ENCODE peak calls at places on chromosomes 6 and 20, in ten cellular contexts. One of them, this sample, is unnamed.

GRCh38 chr6:37059344-37060194 is 54.1 kb downstream of the FGD2 start:
- DNase-seq in prostate gland: peak
- DNase-seq in nephron progenitor cell: peak
- DNase-seq in ovary: peak
- DNase-seq in fibroblast of lung: peak
- DNase-seq in heart left ventricle: peak
- DNase-seq in Caco-2: peak
- DNase-seq in omental fat pad: no peak
- DNase-seq in AG09319: peak
- DNase-seq in neural crest cell: peak
- DNase-seq in this sample: peak

GRCh38 chr20:18715564-18715963 is 98.0 kb upstream of the SCP2D1 start:
- DNase-seq in neural crest cell: no peak
- DNase-seq in heart left ventricle: no peak
- DNase-seq in ovary: no peak
- DNase-seq in omental fat pad: no peak
- DNase-seq in Caco-2: no peak
- DNase-seq in AG09319: no peak
- DNase-seq in fibroblast of lung: no peak
- DNase-seq in nephron progenitor cell: no peak
- DNase-seq in prostate gland: no peak
- DNase-seq in this sample: no peak

GRCh38 chr6:97292671-97293070 is 9.7 kb upstream of the MMS22L start:
- DNase-seq in prostate gland: no peak
- DNase-seq in ovary: no peak
- DNase-seq in AG09319: no peak
- DNase-seq in omental fat pad: no peak
- DNase-seq in heart left ventricle: no peak
- DNase-seq in nephron progenitor cell: no peak
- DNase-seq in fibroblast of lung: peak
- DNase-seq in Caco-2: no peak
- DNase-seq in neural crest cell: no peak
- DNase-seq in this sample: no peak

GRCh38 chr20:6711950-6712634 is 55.4 kb upstream of the BMP2 start:
- DNase-seq in omental fat pad: no peak
- DNase-seq in Caco-2: no peak
- DNase-seq in AG09319: no peak
- DNase-seq in ovary: no peak
- DNase-seq in nephron progenitor cell: no peak
- DNase-seq in neural crest cell: no peak
- DNase-seq in prostate gland: no peak
- DNase-seq in fibroblast of lung: no peak
- DNase-seq in heart left ventricle: no peak
- DNase-seq in this sample: no peak

GRCh38 chr6:6686748-6687601 is 98.5 kb downstream of the LY86 start:
- DNase-seq in neural crest cell: peak
- DNase-seq in Caco-2: peak
- DNase-seq in nephron progenitor cell: peak
- DNase-seq in heart left ventricle: peak
- DNase-seq in ovary: peak
- DNase-seq in prostate gland: peak
- DNase-seq in omental fat pad: peak
- DNase-seq in fibroblast of lung: peak
- DNase-seq in AG09319: no peak
- DNase-seq in this sample: peak

GRCh38 chr6:163667372-163668060 is 253.0 kb downstream of the QKI start:
- DNase-seq in ovary: no peak
- DNase-seq in nephron progenitor cell: no peak
- DNase-seq in fibroblast of lung: peak
- DNase-seq in omental fat pad: no peak
- DNase-seq in prostate gland: no peak
- DNase-seq in Caco-2: no peak
- DNase-seq in neural crest cell: no peak
- DNase-seq in heart left ventricle: peak
- DNase-seq in AG09319: no peak
- DNase-seq in this sample: no peak

GRCh38 chr6:11491998-11492397 is 45.6 kb upstream of the TMEM170B start:
- DNase-seq in omental fat pad: no peak
- DNase-seq in neural crest cell: no peak
- DNase-seq in prostate gland: no peak
- DNase-seq in heart left ventricle: no peak
- DNase-seq in fibroblast of lung: no peak
- DNase-seq in nephron progenitor cell: no peak
- DNase-seq in Caco-2: no peak
- DNase-seq in AG09319: no peak
- DNase-seq in ovary: no peak
- DNase-seq in this sample: no peak

GRCh38 chr6:1610497-1611321 is 994 bp downstream of the FOXC1 start:
- DNase-seq in ovary: peak
- DNase-seq in omental fat pad: no peak
- DNase-seq in fibroblast of lung: peak
- DNase-seq in nephron progenitor cell: peak
- DNase-seq in AG09319: no peak
- DNase-seq in prostate gland: no peak
- DNase-seq in Caco-2: no peak
- DNase-seq in heart left ventricle: no peak
- DNase-seq in neural crest cell: no peak
- DNase-seq in this sample: no peak

GRCh38 chr20:36548006-36548315 is 6.6 kb downstream of the MYL9 start:
- DNase-seq in ovary: peak
- DNase-seq in Caco-2: no peak
- DNase-seq in prostate gland: no peak
- DNase-seq in fibroblast of lung: no peak
- DNase-seq in nephron progenitor cell: peak
- DNase-seq in omental fat pad: no peak
- DNase-seq in heart left ventricle: no peak
- DNase-seq in neural crest cell: peak
- DNase-seq in AG09319: no peak
- DNase-seq in this sample: no peak

GRCh38 chr20:36549942-36550796 is 8.8 kb downstream of the MYL9 start:
- DNase-seq in fibroblast of lung: no peak
- DNase-seq in omental fat pad: no peak
- DNase-seq in neural crest cell: no peak
- DNase-seq in heart left ventricle: peak
- DNase-seq in Caco-2: no peak
- DNase-seq in AG09319: no peak
- DNase-seq in nephron progenitor cell: no peak
- DNase-seq in ovary: peak
- DNase-seq in prostate gland: no peak
- DNase-seq in this sample: peak

GRCh38 chr20:36548704-36549627 is 7.6 kb downstream of the MYL9 start:
- DNase-seq in ovary: peak
- DNase-seq in AG09319: no peak
- DNase-seq in prostate gland: no peak
- DNase-seq in neural crest cell: no peak
- DNase-seq in fibroblast of lung: no peak
- DNase-seq in omental fat pad: no peak
- DNase-seq in Caco-2: no peak
- DNase-seq in nephron progenitor cell: no peak
- DNase-seq in heart left ventricle: no peak
- DNase-seq in this sample: no peak

GRCh38 chr20:36549628-36549941 is 8.3 kb downstream of the MYL9 start:
- DNase-seq in fibroblast of lung: no peak
- DNase-seq in neural crest cell: no peak
- DNase-seq in heart left ventricle: no peak
- DNase-seq in omental fat pad: no peak
- DNase-seq in nephron progenitor cell: no peak
- DNase-seq in AG09319: no peak
- DNase-seq in ovary: no peak
- DNase-seq in Caco-2: no peak
- DNase-seq in prostate gland: no peak
- DNase-seq in this sample: no peak

DNA sequence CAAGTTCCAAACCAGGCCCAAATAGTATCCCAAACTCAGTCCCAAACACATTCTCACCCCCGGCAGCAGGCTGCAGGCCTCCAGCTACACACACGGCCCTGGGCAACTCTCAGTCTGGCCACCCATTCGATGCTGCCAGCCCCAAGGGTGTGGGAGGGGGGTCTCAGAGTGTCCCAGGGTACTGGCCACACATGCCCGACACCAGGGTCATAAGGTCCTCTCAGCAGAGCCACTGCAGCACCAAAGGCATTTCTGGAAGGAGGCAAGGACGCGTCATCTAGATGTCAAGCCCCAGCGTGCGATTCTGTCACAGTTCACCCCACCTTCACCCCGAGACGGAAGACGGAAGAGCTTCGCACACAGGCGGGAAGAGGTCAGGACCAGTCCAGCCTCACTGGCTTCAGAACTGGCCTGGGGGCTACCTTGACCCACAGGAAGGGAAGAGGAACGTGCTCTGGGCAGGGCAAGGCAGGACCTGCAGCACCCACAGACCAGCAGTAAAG is 9.5 kb downstream of the MYL9 start:
- DNase-seq in AG09319: no peak
- DNase-seq in ovary: peak
- DNase-seq in fibroblast of lung: peak
- DNase-seq in neural crest cell: no peak
- DNase-seq in nephron progenitor cell: no peak
- DNase-seq in heart left ventricle: no peak
- DNase-seq in prostate gland: no peak
- DNase-seq in omental fat pad: no peak
- DNase-seq in Caco-2: no peak
- DNase-seq in this sample: no peak
- TF ChIP-seq CTCF in AG09319: no peak
- TF ChIP-seq CTCF in ovary: no peak
- TF ChIP-seq CTCF in fibroblast of lung: no peak
- TF ChIP-seq CTCF in neural crest cell: no peak
- TF ChIP-seq CTCF in nephron progenitor cell: no peak
- TF ChIP-seq CTCF in heart left ventricle: no peak
- TF ChIP-seq CTCF in prostate gland: no peak
- TF ChIP-seq CTCF in omental fat pad: no peak
- TF ChIP-seq CTCF in Caco-2: no peak
- TF ChIP-seq CTCF in this sample: no peak

DNA sequence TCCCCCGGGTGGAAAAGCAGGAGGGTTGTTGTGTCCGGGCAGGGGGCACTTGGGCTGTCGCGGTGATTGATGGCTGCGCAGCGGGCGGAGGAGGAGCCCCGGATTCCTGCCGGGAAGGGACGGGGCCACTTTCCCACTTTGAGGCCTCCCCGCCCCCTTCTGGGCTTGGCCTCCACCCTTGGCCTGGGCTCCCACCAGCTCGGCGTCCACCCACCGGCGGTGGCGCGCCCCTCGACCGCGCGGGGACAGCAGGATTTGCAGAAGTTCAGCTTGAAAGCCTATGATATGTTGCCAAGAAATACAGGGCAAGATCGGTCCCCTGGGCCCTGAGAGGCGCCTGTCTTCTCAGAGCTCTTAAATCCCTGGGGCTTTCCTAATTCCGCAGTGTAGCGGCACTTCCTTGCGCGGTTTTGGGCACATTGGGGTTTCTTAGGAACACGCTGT is 852 bp downstream of the RIN2 start:
- DNase-seq in ovary: peak
- DNase-seq in omental fat pad: no peak
- DNase-seq in Caco-2: peak
- DNase-seq in neural crest cell: peak
- DNase-seq in fibroblast of lung: peak
- DNase-seq in nephron progenitor cell: peak
- DNase-seq in heart left ventricle: peak
- DNase-seq in AG09319: no peak
- DNase-seq in prostate gland: peak
- DNase-seq in this sample: peak
- TF ChIP-seq CTCF in ovary: no peak
- TF ChIP-seq CTCF in omental fat pad: no peak
- TF ChIP-seq CTCF in Caco-2: no peak
- TF ChIP-seq CTCF in neural crest cell: no peak
- TF ChIP-seq CTCF in fibroblast of lung: no peak
- TF ChIP-seq CTCF in nephron progenitor cell: no peak
- TF ChIP-seq CTCF in heart left ventricle: no peak
- TF ChIP-seq CTCF in AG09319: no peak
- TF ChIP-seq CTCF in prostate gland: no peak
- TF ChIP-seq CTCF in this sample: peak

GRCh38 chr6:162344301-162344700 is 383.3 kb downstream of the PRKN start:
- DNase-seq in fibroblast of lung: no peak
- DNase-seq in omental fat pad: no peak
- DNase-seq in nephron progenitor cell: no peak
- DNase-seq in AG09319: no peak
- DNase-seq in heart left ventricle: no peak
- DNase-seq in ovary: no peak
- DNase-seq in Caco-2: no peak
- DNase-seq in prostate gland: no peak
- DNase-seq in neural crest cell: no peak
- DNase-seq in this sample: no peak

GRCh38 chr6:162344935-162345599 is 382.5 kb downstream of the PRKN start:
- DNase-seq in AG09319: no peak
- DNase-seq in heart left ventricle: no peak
- DNase-seq in ovary: no peak
- DNase-seq in omental fat pad: no peak
- DNase-seq in neural crest cell: no peak
- DNase-seq in prostate gland: no peak
- DNase-seq in nephron progenitor cell: no peak
- DNase-seq in Caco-2: no peak
- DNase-seq in fibroblast of lung: peak
- DNase-seq in this sample: no peak

GRCh38 chr6:162337412-162337811 is 390.2 kb downstream of the PRKN start:
- DNase-seq in heart left ventricle: no peak
- DNase-seq in nephron progenitor cell: no peak
- DNase-seq in ovary: no peak
- DNase-seq in AG09319: no peak
- DNase-seq in omental fat pad: no peak
- DNase-seq in Caco-2: no peak
- DNase-seq in fibroblast of lung: no peak
- DNase-seq in neural crest cell: no peak
- DNase-seq in prostate gland: no peak
- DNase-seq in this sample: no peak

GRCh38 chr6:162343902-162344226 is 383.7 kb downstream of the PRKN start:
- DNase-seq in ovary: no peak
- DNase-seq in Caco-2: no peak
- DNase-seq in AG09319: no peak
- DNase-seq in nephron progenitor cell: no peak
- DNase-seq in prostate gland: no peak
- DNase-seq in heart left ventricle: no peak
- DNase-seq in fibroblast of lung: peak
- DNase-seq in neural crest cell: no peak
- DNase-seq in omental fat pad: no peak
- DNase-seq in this sample: no peak

GRCh38 chr6:162343196-162343901 is 384.2 kb downstream of the PRKN start:
- DNase-seq in nephron progenitor cell: no peak
- DNase-seq in neural crest cell: no peak
- DNase-seq in ovary: no peak
- DNase-seq in Caco-2: no peak
- DNase-seq in prostate gland: no peak
- DNase-seq in AG09319: no peak
- DNase-seq in fibroblast of lung: no peak
- DNase-seq in omental fat pad: no peak
- DNase-seq in heart left ventricle: no peak
- DNase-seq in this sample: no peak
- TF ChIP-seq CTCF in nephron progenitor cell: peak
- TF ChIP-seq CTCF in neural crest cell: peak
- TF ChIP-seq CTCF in ovary: no peak
- TF ChIP-seq CTCF in Caco-2: no peak
- TF ChIP-seq CTCF in prostate gland: no peak
- TF ChIP-seq CTCF in AG09319: no peak
- TF ChIP-seq CTCF in fibroblast of lung: no peak
- TF ChIP-seq CTCF in omental fat pad: no peak
- TF ChIP-seq CTCF in heart left ventricle: no peak
- TF ChIP-seq CTCF in this sample: no peak

DNA sequence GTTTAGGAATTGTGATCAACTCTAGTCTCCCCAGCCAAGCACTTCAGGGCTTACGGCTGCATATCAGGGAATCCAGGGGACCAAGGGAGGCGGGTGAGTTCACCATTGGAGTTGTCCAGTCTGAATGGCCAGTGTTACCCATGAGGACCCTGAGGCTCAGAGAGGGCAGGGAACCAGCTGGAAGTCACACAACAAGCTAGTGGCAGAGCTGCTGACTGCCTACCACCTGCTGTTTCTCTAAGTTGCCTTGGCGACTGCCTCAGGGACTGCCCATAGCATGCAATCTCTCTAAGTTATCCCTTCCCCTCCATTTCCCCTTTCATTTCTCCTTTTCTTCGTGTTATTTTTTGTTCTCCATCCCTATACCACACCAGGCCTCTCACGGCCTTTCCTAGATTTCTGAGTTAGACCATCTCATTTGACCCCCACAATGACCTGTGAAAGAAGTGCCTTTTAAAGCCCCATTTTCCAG is 71.8 kb upstream of the SIRPA start:
- DNase-seq in fibroblast of lung: no peak
- DNase-seq in AG09319: no peak
- DNase-seq in Caco-2: no peak
- DNase-seq in heart left ventricle: no peak
- DNase-seq in neural crest cell: no peak
- DNase-seq in prostate gland: no peak
- DNase-seq in omental fat pad: no peak
- DNase-seq in ovary: no peak
- DNase-seq in nephron progenitor cell: no peak
- DNase-seq in this sample: no peak
- TF ChIP-seq CTCF in fibroblast of lung: no peak
- TF ChIP-seq CTCF in AG09319: no peak
- TF ChIP-seq CTCF in Caco-2: no peak
- TF ChIP-seq CTCF in heart left ventricle: no peak
- TF ChIP-seq CTCF in neural crest cell: no peak
- TF ChIP-seq CTCF in prostate gland: no peak
- TF ChIP-seq CTCF in omental fat pad: no peak
- TF ChIP-seq CTCF in ovary: no peak
- TF ChIP-seq CTCF in nephron progenitor cell: no peak
- TF ChIP-seq CTCF in this sample: no peak